ENCODE peak calls at places on chromosome 11, in five cellular contexts. A, Z, M, E and X are unnamed samples.

GRCh38 chr11:34358258-34358665 is 452 bp upstream of the ABTB2 start:
- DNase-seq in A (peak), Z (peak), M (peak), E (no peak), X (no peak)

GRCh38 chr11:73249304-73249703 is 22.8 kb upstream of the P2RY6 start:
- DNase-seq in A (peak), Z (peak), M (no peak), E (peak), X (no peak)

GRCh38 chr11:61893981-61894380 is 2.6 kb upstream of the FADS3 start:
- DNase-seq in A (no peak), Z (peak), M (no peak), E (peak), X (peak)

GRCh38 chr11:38305682-38306081 is 1707.6 kb upstream of the RAG2 start:
- DNase-seq in A (no peak), Z (peak), M (no peak), E (peak), X (no peak)

GRCh38 chr11:115164774-115165173 is 339.4 kb downstream of the CADM1 start:
- DNase-seq in A (no peak), Z (peak), M (no peak), E (peak), X (no peak)

GRCh38 chr11:3609416-3610265 is 32.2 kb downstream of the ART5 start:
- DNase-seq in A (no peak), Z (no peak), M (peak), E (no peak), X (no peak)

GRCh38 chr11:60937811-60938210 is 13.6 kb downstream of the TMEM132A start:
- DNase-seq in A (peak), Z (no peak), M (no peak), E (no peak), X (no peak)

GRCh38 chr11:133928628-133929059 is 28.1 kb downstream of the IGSF9B start:
- DNase-seq in A (no peak), Z (peak), M (no peak), E (no peak), X (no peak)

GRCh38 chr11:61828379-61828628 is 204 bp downstream of the FADS2 start:
- DNase-seq in A (no peak), Z (no peak), M (no peak), E (no peak), X (no peak)

GRCh38 chr11:67302571-67303131 is 679 bp upstream of the SSH3 start:
- DNase-seq in A (peak), Z (no peak), M (peak), E (peak), X (no peak)

GRCh38 chr11:64856382-64857227 is 12.2 kb upstream of the CDC42BPG start:
- DNase-seq in A (peak), Z (peak), M (no peak), E (no peak), X (no peak)

GRCh38 chr11:48096588-48097525 is 116.5 kb downstream of the PTPRJ start:
- DNase-seq in A (no peak), Z (peak), M (no peak), E (no peak), X (no peak)
- TF ChIP-seq CTCF in A (no peak), Z (no peak), M (no peak), E (peak), X (no peak)

GRCh38 chr11:87740968-87741367 is 434.3 kb downstream of the RAB38 start:
- DNase-seq in A (no peak), Z (no peak), M (no peak), E (no peak), X (no peak)

GRCh38 chr11:87740513-87740912 is 434.7 kb downstream of the RAB38 start:
- DNase-seq in A (no peak), Z (peak), M (no peak), E (no peak), X (no peak)

GRCh38 chr11:87739766-87740165 is 435.5 kb downstream of the RAB38 start:
- DNase-seq in A (no peak), Z (peak), M (no peak), E (peak), X (no peak)

DNA sequence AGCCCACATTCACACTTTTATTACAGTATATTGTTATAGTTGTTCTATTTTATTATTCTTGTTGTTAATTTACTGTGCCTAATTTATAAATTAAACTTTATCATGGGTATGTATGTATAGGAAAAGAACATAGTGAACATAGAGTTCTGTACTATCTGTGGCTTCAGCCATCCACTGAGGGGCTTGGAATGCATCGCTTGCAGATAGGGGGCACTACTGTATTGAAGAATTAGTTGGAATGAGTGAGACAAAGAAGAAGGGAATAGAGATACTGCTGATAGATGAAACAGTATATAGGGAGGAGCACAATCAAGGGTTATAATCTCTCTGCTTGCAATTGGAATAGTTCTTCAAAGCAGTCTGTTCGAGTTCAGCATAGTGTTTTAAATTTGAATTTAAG is 432.2 kb downstream of the RAB38 start:
- DNase-seq in A (no peak), Z (no peak), M (no peak), E (no peak), X (no peak)
- TF ChIP-seq CTCF in A (peak), Z (no peak), M (peak), E (no peak), X (no peak)

DNA sequence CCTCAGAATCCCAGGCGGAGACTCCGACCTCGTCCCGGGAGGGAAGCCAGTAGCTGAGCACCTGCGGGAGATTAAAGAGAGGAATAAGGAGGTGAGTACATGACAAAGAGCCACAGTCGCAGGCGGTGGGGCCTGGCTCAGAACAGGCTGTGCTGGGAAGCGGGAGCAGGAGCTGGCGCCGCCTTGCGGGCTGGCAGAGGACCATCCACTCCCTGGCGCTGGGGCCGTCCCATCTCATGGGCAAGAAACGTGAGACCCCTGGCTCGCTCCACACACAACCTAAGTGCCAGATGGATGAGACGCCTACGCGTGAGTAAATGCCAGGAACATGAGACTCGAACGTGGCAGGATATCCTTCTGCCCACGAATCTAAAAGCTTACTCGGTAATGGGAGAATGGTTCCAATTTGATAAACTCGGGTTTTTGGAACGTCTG is 6.3 kb downstream of the CEND1 start:
- DNase-seq in A (peak), Z (peak), M (peak), E (peak), X (peak)
- TF ChIP-seq CTCF in A (peak), Z (peak), M (peak), E (peak), X (peak)

GRCh38 chr11:89625171-89625570 is 84.9 kb upstream of the TRIM77 start:
- DNase-seq in A (no peak), Z (no peak), M (peak), E (no peak), X (no peak)
- TF ChIP-seq CTCF in A (no peak), Z (no peak), M (peak), E (no peak), X (no peak)

GRCh38 chr11:10990637-10991036 is 132.8 kb upstream of the ZBED5 start:
- DNase-seq in A (no peak), Z (peak), M (no peak), E (no peak), X (no peak)
- TF ChIP-seq CTCF in A (no peak), Z (no peak), M (no peak), E (no peak), X (no peak)

GRCh38 chr11:68956142-68956541 is 24.6 kb downstream of the MRGPRD start:
- DNase-seq in A (peak), Z (no peak), M (peak), E (no peak), X (no peak)
- TF ChIP-seq CTCF in A (peak), Z (no peak), M (no peak), E (no peak), X (peak)

GRCh38 chr11:9972917-9973504 is 309.1 kb downstream of the SWAP70 start:
- DNase-seq in A (no peak), Z (peak), M (peak), E (peak), X (peak)
- TF ChIP-seq CTCF in A (peak), Z (peak), M (peak), E (peak), X (peak)

GRCh38 chr11:103671143-103671651 is 365.2 kb upstream of the DDI1 start:
- DNase-seq in A (no peak), Z (no peak), M (no peak), E (no peak), X (no peak)
- TF ChIP-seq CTCF in A (no peak), Z (no peak), M (peak), E (peak), X (no peak)